ENCODE peak calls at places on chromosomes 11 and 22, in seven cellular contexts. U, D, H, Q, E, P and G are unnamed samples.

GRCh38 chr11:9808943-9809342 is 145.1 kb downstream of the SWAP70 start:
- DNase-seq in U (no peak), D (no peak), H (no peak), Q (no peak), E (peak), P (peak), G (no peak)

GRCh38 chr22:42316988-42317387 is 46.5 kb upstream of the TCF20 start:
- DNase-seq in U (peak), D (peak), H (peak), Q (no peak), E (no peak), P (no peak), G (no peak)

GRCh38 chr22:46072030-46072881 is 78.1 kb upstream of the PPARA start:
- DNase-seq in U (peak), D (peak), H (peak), Q (no peak), E (no peak), P (peak), G (peak)

GRCh38 chr22:44449683-44450425 is 48.2 kb downstream of the RTL6 start:
- DNase-seq in U (no peak), D (no peak), H (no peak), Q (no peak), E (no peak), P (no peak), G (peak)

GRCh38 chr11:68855205-68855978 is 13.7 kb upstream of the CPT1A start:
- DNase-seq in U (peak), D (no peak), H (peak), Q (no peak), E (no peak), P (no peak), G (peak)

GRCh38 chr11:130209944-130210854 is 50.6 kb downstream of the ST14 start:
- DNase-seq in U (peak), D (no peak), H (no peak), Q (no peak), E (no peak), P (no peak), G (peak)

GRCh38 chr22:30538280-30538679 is 8.3 kb downstream of the SEC14L6 start:
- DNase-seq in U (no peak), D (no peak), H (no peak), Q (peak), E (no peak), P (no peak), G (no peak)

GRCh38 chr11:110472858-110473257 is 43.1 kb downstream of the FDX1 start:
- DNase-seq in U (no peak), D (no peak), H (no peak), Q (no peak), E (no peak), P (peak), G (no peak)

GRCh38 chr11:1152316-1153104 is 5.2 kb upstream of the MUC5AC start:
- DNase-seq in U (no peak), D (no peak), H (no peak), Q (no peak), E (no peak), P (peak), G (peak)

GRCh38 chr11:121586727-121587126 is 134.0 kb upstream of the SORL1-AS1 start:
- DNase-seq in U (peak), D (no peak), H (no peak), Q (no peak), E (no peak), P (no peak), G (no peak)

GRCh38 chr22:49400866-49401598 is 426.6 kb downstream of the BRD1 start:
- DNase-seq in U (peak), D (no peak), H (no peak), Q (no peak), E (no peak), P (no peak), G (peak)

GRCh38 chr22:20204821-20205220 is 54.0 kb upstream of the CCDC188 start:
- DNase-seq in U (no peak), D (no peak), H (no peak), Q (no peak), E (no peak), P (no peak), G (no peak)